ENCODE peak calls at places on chromosome 1, in five cellular contexts. M, O, X, R and L are unnamed samples.

GRCh38 chr1:119660253-119661078 is 12.4 kb upstream of the ZNF697 start:
- DNase-seq in M (no peak), O (no peak), X (no peak), R (no peak), L (no peak)

GRCh38 chr1:110616587-110616986 is 10.4 kb upstream of the KCNA2 start:
- DNase-seq in M (no peak), O (no peak), X (no peak), R (no peak), L (no peak)

GRCh38 chr1:174800221-174800791 is 199.4 kb upstream of the CACYBP start:
- DNase-seq in M (no peak), O (peak), X (no peak), R (peak), L (no peak)

GRCh38 chr1:44590475-44590874 is 83.8 kb downstream of the TMEM53 start:
- DNase-seq in M (no peak), O (peak), X (no peak), R (no peak), L (no peak)

GRCh38 chr1:227889047-227889862 is 58.5 kb downstream of the WNT9A start:
- DNase-seq in M (no peak), O (peak), X (no peak), R (no peak), L (no peak)

GRCh38 chr1:111471012-111471411 is 2.8 kb upstream of the C1orf162 start:
- DNase-seq in M (no peak), O (peak), X (no peak), R (no peak), L (peak)

GRCh38 chr1:236090741-236091147 is 25.9 kb upstream of the NID1 start:
- DNase-seq in M (no peak), O (no peak), X (no peak), R (no peak), L (no peak)

GRCh38 chr1:239308701-239309333 is 77.6 kb upstream of the CHRM3 start:
- DNase-seq in M (no peak), O (no peak), X (peak), R (no peak), L (no peak)

GRCh38 chr1:30685796-30686165 is 37.6 kb downstream of the MATN1 start:
- DNase-seq in M (peak), O (no peak), X (no peak), R (no peak), L (no peak)

GRCh38 chr1:29532741-29533140 is 296.4 kb downstream of the PTPRU start:
- DNase-seq in M (no peak), O (no peak), X (no peak), R (no peak), L (peak)

GRCh38 chr1:238176441-238176840 is 285.7 kb upstream of the ZP4 start:
- DNase-seq in M (no peak), O (no peak), X (no peak), R (no peak), L (no peak)